ENCODE peak calls at places on chromosomes 13 and 19, in six cellular contexts. One of them, this sample, is unnamed.

GRCh38 chr13:52454459-52454824 is 836 bp upstream of the CKAP2 start:
- DNase-seq in pancreas: no peak
- DNase-seq in iPS DF 6.9: no peak
- DNase-seq in A673: no peak
- DNase-seq in osteoblast: no peak
- DNase-seq in OCI-LY7: peak
- DNase-seq in this sample: peak

GRCh38 chr19:41299755-41300089 is 10.2 kb upstream of the CCDC97 start:
- DNase-seq in OCI-LY7: no peak
- DNase-seq in A673: peak
- DNase-seq in osteoblast: peak
- DNase-seq in pancreas: no peak
- DNase-seq in iPS DF 6.9: no peak
- DNase-seq in this sample: no peak

GRCh38 chr19:10835089-10835753 is 791 bp downstream of the TMED1 start:
- DNase-seq in OCI-LY7: no peak
- DNase-seq in osteoblast: peak
- DNase-seq in A673: no peak
- DNase-seq in iPS DF 6.9: no peak
- DNase-seq in pancreas: peak
- DNase-seq in this sample: no peak

GRCh38 chr19:41811981-41812380 is 15.6 kb downstream of the CEACAM3 start:
- DNase-seq in A673: no peak
- DNase-seq in osteoblast: no peak
- DNase-seq in pancreas: no peak
- DNase-seq in iPS DF 6.9: no peak
- DNase-seq in OCI-LY7: no peak
- DNase-seq in this sample: no peak

GRCh38 chr19:49417090-49417489 is 6.2 kb downstream of the PTH2 start:
- DNase-seq in iPS DF 6.9: no peak
- DNase-seq in pancreas: no peak
- DNase-seq in osteoblast: peak
- DNase-seq in OCI-LY7: peak
- DNase-seq in A673: no peak
- DNase-seq in this sample: no peak

GRCh38 chr19:2755448-2755705 is 15.6 kb upstream of the SLC39A3 start:
- DNase-seq in pancreas: no peak
- DNase-seq in A673: no peak
- DNase-seq in iPS DF 6.9: no peak
- DNase-seq in osteoblast: no peak
- DNase-seq in OCI-LY7: no peak
- DNase-seq in this sample: no peak

GRCh38 chr13:112893570-112894422 is 75.2 kb upstream of the MCF2L start:
- DNase-seq in osteoblast: peak
- DNase-seq in OCI-LY7: no peak
- DNase-seq in pancreas: peak
- DNase-seq in A673: peak
- DNase-seq in iPS DF 6.9: no peak
- DNase-seq in this sample: peak

GRCh38 chr13:90008707-90009149 is 1338.8 kb upstream of the MIR17HG start:
- DNase-seq in osteoblast: no peak
- DNase-seq in iPS DF 6.9: peak
- DNase-seq in A673: no peak
- DNase-seq in pancreas: no peak
- DNase-seq in OCI-LY7: no peak
- DNase-seq in this sample: no peak

GRCh38 chr13:60720590-60720989 is 323.6 kb downstream of the TDRD3 start:
- DNase-seq in osteoblast: no peak
- DNase-seq in iPS DF 6.9: no peak
- DNase-seq in OCI-LY7: no peak
- DNase-seq in pancreas: no peak
- DNase-seq in A673: peak
- DNase-seq in this sample: no peak

GRCh38 chr19:4878491-4878968 is 11.1 kb upstream of the PLIN3 start:
- DNase-seq in osteoblast: no peak
- DNase-seq in iPS DF 6.9: no peak
- DNase-seq in OCI-LY7: peak
- DNase-seq in A673: no peak
- DNase-seq in pancreas: peak
- DNase-seq in this sample: no peak

GRCh38 chr13:20019033-20019432 is 60.5 kb downstream of the ZMYM2 start:
- DNase-seq in iPS DF 6.9: no peak
- DNase-seq in OCI-LY7: no peak
- DNase-seq in A673: no peak
- DNase-seq in osteoblast: no peak
- DNase-seq in pancreas: no peak
- DNase-seq in this sample: no peak

GRCh38 chr19:4811328-4812131 is 20.0 kb downstream of the TICAM1 start:
- DNase-seq in A673: peak
- DNase-seq in OCI-LY7: peak
- DNase-seq in osteoblast: peak
- DNase-seq in pancreas: peak
- DNase-seq in iPS DF 6.9: peak
- DNase-seq in this sample: peak

GRCh38 chr19:6663236-6664187 is 6.4 kb downstream of the TNFSF14 start:
- DNase-seq in A673: peak
- DNase-seq in iPS DF 6.9: no peak
- DNase-seq in pancreas: no peak
- DNase-seq in osteoblast: no peak
- DNase-seq in OCI-LY7: no peak
- DNase-seq in this sample: no peak

GRCh38 chr13:112532837-112533745 is 54.9 kb downstream of the TUBGCP3 start:
- DNase-seq in iPS DF 6.9: no peak
- DNase-seq in A673: no peak
- DNase-seq in OCI-LY7: no peak
- DNase-seq in osteoblast: no peak
- DNase-seq in pancreas: no peak
- DNase-seq in this sample: no peak

GRCh38 chr13:25422153-25422552 is 50.4 kb downstream of the ATP8A2 start:
- DNase-seq in iPS DF 6.9: no peak
- DNase-seq in osteoblast: no peak
- DNase-seq in A673: no peak
- DNase-seq in pancreas: no peak
- DNase-seq in OCI-LY7: no peak
- DNase-seq in this sample: no peak

GRCh38 chr13:46295531-46296464 is 84.1 kb downstream of the LRRC63 start:
- DNase-seq in osteoblast: peak
- DNase-seq in pancreas: no peak
- DNase-seq in A673: peak
- DNase-seq in iPS DF 6.9: no peak
- DNase-seq in OCI-LY7: peak
- DNase-seq in this sample: no peak

GRCh38 chr13:98658131-98658530 is 81.2 kb upstream of the STK24 start:
- DNase-seq in A673: no peak
- DNase-seq in osteoblast: no peak
- DNase-seq in OCI-LY7: no peak
- DNase-seq in pancreas: no peak
- DNase-seq in iPS DF 6.9: no peak
- DNase-seq in this sample: peak

GRCh38 chr19:29662604-29663404 is 2.5 kb upstream of the PLEKHF1 start:
- DNase-seq in iPS DF 6.9: no peak
- DNase-seq in osteoblast: peak
- DNase-seq in pancreas: peak
- DNase-seq in A673: no peak
- DNase-seq in OCI-LY7: no peak
- DNase-seq in this sample: peak

GRCh38 chr13:98325724-98326123 is 148.7 kb upstream of the RNF113B start:
- DNase-seq in pancreas: no peak
- DNase-seq in iPS DF 6.9: no peak
- DNase-seq in OCI-LY7: no peak
- DNase-seq in osteoblast: no peak
- DNase-seq in A673: no peak
- DNase-seq in this sample: no peak

GRCh38 chr19:50670102-50670380 is 20.8 kb downstream of the C19orf81 start:
- DNase-seq in osteoblast: no peak
- DNase-seq in A673: no peak
- DNase-seq in pancreas: no peak
- DNase-seq in iPS DF 6.9: no peak
- DNase-seq in OCI-LY7: no peak
- DNase-seq in this sample: no peak

GRCh38 chr19:55642153-55643002 is 1.1 kb upstream of the ZNF581 start:
- DNase-seq in iPS DF 6.9: no peak
- DNase-seq in A673: peak
- DNase-seq in pancreas: peak
- DNase-seq in OCI-LY7: peak
- DNase-seq in osteoblast: peak
- DNase-seq in this sample: peak

GRCh38 chr19:33772102-33772857 is 24.4 kb upstream of the KCTD15 start:
- DNase-seq in pancreas: no peak
- DNase-seq in A673: no peak
- DNase-seq in osteoblast: peak
- DNase-seq in OCI-LY7: no peak
- DNase-seq in iPS DF 6.9: no peak
- DNase-seq in this sample: no peak

GRCh38 chr19:55494172-55494761 is 6.0 kb downstream of the SSC5D start:
- DNase-seq in osteoblast: peak
- DNase-seq in iPS DF 6.9: no peak
- DNase-seq in A673: no peak
- DNase-seq in pancreas: peak
- DNase-seq in OCI-LY7: no peak
- DNase-seq in this sample: no peak

GRCh38 chr19:18373892-18374629 is 11.9 kb upstream of the GDF15 start:
- DNase-seq in A673: peak
- DNase-seq in OCI-LY7: peak
- DNase-seq in pancreas: peak
- DNase-seq in osteoblast: peak
- DNase-seq in iPS DF 6.9: peak
- DNase-seq in this sample: peak

GRCh38 chr13:114106991-114107685 is 25.3 kb downstream of the RASA3 start:
- DNase-seq in iPS DF 6.9: no peak
- DNase-seq in OCI-LY7: no peak
- DNase-seq in A673: no peak
- DNase-seq in pancreas: peak
- DNase-seq in osteoblast: peak
- DNase-seq in this sample: no peak

GRCh38 chr13:26785845-26786630 is 25.5 kb upstream of the GPR12 start:
- DNase-seq in OCI-LY7: peak
- DNase-seq in osteoblast: no peak
- DNase-seq in pancreas: peak
- DNase-seq in A673: peak
- DNase-seq in iPS DF 6.9: peak
- DNase-seq in this sample: peak

DNA sequence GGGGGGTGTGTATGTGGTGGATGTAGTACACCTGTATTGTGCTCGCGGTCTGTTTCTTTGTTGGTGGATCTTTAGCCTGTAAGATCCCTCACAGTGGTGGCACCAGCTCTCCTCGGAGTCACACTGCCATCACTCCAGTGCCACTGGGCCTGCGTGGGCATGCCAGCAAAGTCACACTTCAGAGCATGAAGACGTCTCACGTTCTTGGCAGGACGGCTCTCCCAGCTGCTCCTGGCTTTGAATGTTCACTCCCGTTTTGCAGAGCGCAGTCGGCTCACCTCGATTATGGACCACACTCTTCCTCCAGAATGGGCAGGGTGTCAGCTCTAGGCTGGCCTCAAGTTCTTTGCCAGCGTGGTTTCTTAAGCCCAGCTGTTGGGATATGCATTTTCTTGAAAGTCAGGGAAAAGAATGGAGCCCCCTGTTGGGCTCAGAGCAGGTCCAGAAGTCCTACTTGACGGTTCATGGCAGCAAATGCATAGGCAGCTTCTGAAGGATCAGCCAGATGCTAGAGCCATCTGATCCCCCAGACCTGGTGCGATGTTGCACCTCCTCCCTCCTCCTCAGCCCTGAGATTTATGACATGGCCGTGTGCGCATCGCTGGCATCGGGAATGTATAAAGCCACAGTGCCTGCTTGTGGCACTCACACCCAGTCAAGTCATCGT is 40.4 kb upstream of the NPAS1 start:
- DNase-seq in OCI-LY7: no peak
- DNase-seq in A673: no peak
- DNase-seq in pancreas: no peak
- DNase-seq in osteoblast: no peak
- DNase-seq in iPS DF 6.9: no peak
- DNase-seq in this sample: no peak
- H3K27ac ChIP-seq in OCI-LY7: no peak
- H3K27ac ChIP-seq in A673: no peak
- H3K27ac ChIP-seq in pancreas: no peak
- H3K27ac ChIP-seq in osteoblast: peak
- H3K27ac ChIP-seq in iPS DF 6.9: no peak
- H3K27ac ChIP-seq in this sample: no peak

GRCh38 chr19:53192771-53193533 is at the start of gene ZNF665:
- DNase-seq in osteoblast: peak
- DNase-seq in iPS DF 6.9: peak
- DNase-seq in pancreas: peak
- DNase-seq in A673: peak
- DNase-seq in OCI-LY7: peak
- DNase-seq in this sample: peak
- H3K27ac ChIP-seq in osteoblast: peak
- H3K27ac ChIP-seq in iPS DF 6.9: no peak
- H3K27ac ChIP-seq in pancreas: peak
- H3K27ac ChIP-seq in A673: no peak
- H3K27ac ChIP-seq in OCI-LY7: peak
- H3K27ac ChIP-seq in this sample: peak

DNA sequence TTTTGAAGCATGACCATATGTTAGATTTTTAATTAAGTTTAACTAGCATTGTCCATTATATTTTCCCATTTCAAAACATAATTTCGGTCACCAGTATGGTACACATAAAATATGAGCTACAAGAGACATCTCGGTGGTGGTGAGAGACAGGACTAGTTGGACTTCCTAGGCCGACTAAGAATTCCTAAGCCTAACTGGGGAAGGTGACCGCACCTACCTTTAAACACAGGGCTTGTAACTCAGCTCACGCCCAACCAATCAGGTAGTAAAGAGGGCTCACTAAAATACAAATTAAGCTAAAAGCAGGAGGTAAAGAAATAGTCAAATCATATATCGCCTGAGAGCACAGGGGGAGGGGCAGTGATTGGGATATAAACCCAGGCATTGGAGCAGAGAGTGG is 22.9 kb downstream of the DNAJC15 start:
- DNase-seq in A673: no peak
- DNase-seq in OCI-LY7: no peak
- DNase-seq in osteoblast: no peak
- DNase-seq in pancreas: no peak
- DNase-seq in iPS DF 6.9: no peak
- DNase-seq in this sample: peak
- H3K27ac ChIP-seq in A673: no peak
- H3K27ac ChIP-seq in OCI-LY7: no peak
- H3K27ac ChIP-seq in osteoblast: no peak
- H3K27ac ChIP-seq in pancreas: no peak
- H3K27ac ChIP-seq in iPS DF 6.9: no peak
- H3K27ac ChIP-seq in this sample: peak

DNA sequence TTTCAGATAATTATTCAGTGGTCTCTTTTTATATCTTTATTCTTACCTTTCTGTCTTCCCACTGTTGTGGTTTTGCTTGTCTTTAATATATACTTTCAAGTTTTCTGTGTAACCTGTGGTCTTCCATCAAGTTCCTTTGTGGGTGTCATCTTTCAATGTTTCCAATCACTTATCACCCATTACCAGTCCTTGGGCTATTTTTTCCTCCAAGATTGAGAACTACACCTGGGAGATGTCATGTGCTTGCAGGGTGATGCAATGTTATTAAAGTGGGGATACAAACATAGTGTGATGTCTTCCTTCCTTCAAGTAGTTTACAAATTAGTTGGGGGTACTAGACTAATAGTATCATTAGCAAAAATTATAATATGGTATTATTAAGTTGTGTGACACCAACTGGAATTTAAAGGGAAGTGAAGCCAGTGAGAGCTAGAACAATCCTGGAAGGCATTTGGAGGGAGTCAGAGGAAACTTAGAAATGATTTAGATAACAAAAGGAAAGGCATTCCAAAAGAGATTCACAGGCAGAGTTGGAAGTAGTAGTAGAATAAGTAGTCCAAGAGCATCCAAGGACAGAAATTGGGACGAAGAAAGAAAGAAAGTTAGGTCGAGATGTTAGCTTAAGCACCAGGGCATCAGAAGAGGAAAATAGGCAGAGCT is 3.4 kb downstream of the FNDC3A start:
- DNase-seq in OCI-LY7: peak
- DNase-seq in A673: no peak
- DNase-seq in iPS DF 6.9: no peak
- DNase-seq in osteoblast: no peak
- DNase-seq in pancreas: no peak
- DNase-seq in this sample: no peak
- H3K27ac ChIP-seq in OCI-LY7: peak
- H3K27ac ChIP-seq in A673: no peak
- H3K27ac ChIP-seq in iPS DF 6.9: no peak
- H3K27ac ChIP-seq in osteoblast: peak
- H3K27ac ChIP-seq in pancreas: no peak
- H3K27ac ChIP-seq in this sample: no peak

This sample was measured in colonic mucosa.